ENCODE peak calls at places on chromosomes 16 and 17, in five cellular contexts. O is endothelial cell, W is Panc1, Q is adrenal gland, R is ascending aorta. Z is an unnamed sample.

GRCh38 chr17:15444805-15445204 is 22.6 kb downstream of the CDRT4 start:
- DNase-seq in O (peak), W (no peak), Q (no peak), R (no peak), Z (no peak)

GRCh38 chr17:49834118-49834743 is 13.6 kb downstream of the TAC4 start:
- DNase-seq in O (no peak), W (no peak), Q (no peak), R (no peak), Z (no peak)

GRCh38 chr16:75541236-75541635 is 5.3 kb upstream of the CHST5 start:
- DNase-seq in O (no peak), W (no peak), Q (no peak), R (no peak), Z (no peak)

GRCh38 chr17:9522074-9522473 is 53.5 kb downstream of the STX8 start:
- DNase-seq in O (peak), W (peak), Q (no peak), R (no peak), Z (peak)

GRCh38 chr16:73432794-73433455 is 385.0 kb upstream of the ZFHX3 start:
- DNase-seq in O (no peak), W (no peak), Q (no peak), R (no peak), Z (no peak)

GRCh38 chr17:49861150-49861884 is 13.4 kb upstream of the TAC4 start:
- DNase-seq in O (peak), W (no peak), Q (peak), R (no peak), Z (no peak)

GRCh38 chr17:54900457-54901229 is at the start of gene TOM1L1:
- DNase-seq in O (peak), W (no peak), Q (peak), R (peak), Z (no peak)

GRCh38 chr16:1552129-1552528 is 18.7 kb downstream of the TMEM204 start:
- DNase-seq in O (no peak), W (no peak), Q (no peak), R (no peak), Z (no peak)

GRCh38 chr17:38898812-38899348 is 26.5 kb upstream of the LASP1NB start:
- DNase-seq in O (no peak), W (no peak), Q (no peak), R (no peak), Z (no peak)

GRCh38 chr16:48156790-48157209 is 1.0 kb upstream of the ABCC12 start:
- DNase-seq in O (peak), W (no peak), Q (peak), R (peak), Z (peak)

GRCh38 chr17:76735006-76735405 is 2.1 kb downstream of the SRSF2 start:
- DNase-seq in O (no peak), W (no peak), Q (no peak), R (no peak), Z (no peak)

GRCh38 chr17:9917131-9917530 is 12.1 kb upstream of the RCVRN start:
- DNase-seq in O (no peak), W (no peak), Q (no peak), R (no peak), Z (no peak)

GRCh38 chr17:78316867-78317816 is 42.7 kb downstream of the SOCS3 start:
- DNase-seq in O (no peak), W (no peak), Q (no peak), R (no peak), Z (no peak)

GRCh38 chr16:24255446-24256352 is at the start of gene CACNG3:
- DNase-seq in O (peak), W (no peak), Q (peak), R (no peak), Z (no peak)

GRCh38 chr16:19696312-19696711 is 21.7 kb downstream of the KNOP1 start:
- DNase-seq in O (no peak), W (peak), Q (peak), R (peak), Z (peak)

GRCh38 chr17:74008196-74008595 is 195.3 kb upstream of the RPL38 start:
- DNase-seq in O (peak), W (no peak), Q (no peak), R (no peak), Z (no peak)

GRCh38 chr16:85449195-85449884 is 163.8 kb upstream of the GSE1 start:
- DNase-seq in O (no peak), W (no peak), Q (no peak), R (no peak), Z (no peak)

GRCh38 chr16:71537643-71538042 is 11.4 kb downstream of the CHST4 start:
- DNase-seq in O (peak), W (no peak), Q (peak), R (no peak), Z (no peak)

GRCh38 chr16:48538746-48539484 is 71.1 kb downstream of the N4BP1 start:
- DNase-seq in O (peak), W (no peak), Q (no peak), R (no peak), Z (no peak)

GRCh38 chr17:1724351-1724868 is at the start of gene WDR81:
- DNase-seq in O (peak), W (no peak), Q (peak), R (peak), Z (no peak)

GRCh38 chr16:27080870-27081269 is 14.1 kb downstream of the C16orf82 start:
- DNase-seq in O (no peak), W (no peak), Q (no peak), R (no peak), Z (no peak)

GRCh38 chr16:88390760-88391496 is 8.2 kb downstream of the ZNF469 start:
- DNase-seq in O (no peak), W (no peak), Q (no peak), R (no peak), Z (no peak)

GRCh38 chr17:34163681-34164080 is 91.4 kb upstream of the CCL2 start:
- DNase-seq in O (peak), W (no peak), Q (no peak), R (no peak), Z (no peak)

GRCh38 chr17:1898332-1898731 is 68.5 kb downstream of the RPA1 start:
- DNase-seq in O (no peak), W (no peak), Q (no peak), R (no peak), Z (no peak)

GRCh38 chr16:87461466-87461975 is 31.3 kb downstream of the ZCCHC14 start:
- DNase-seq in O (peak), W (peak), Q (peak), R (peak), Z (no peak)

GRCh38 chr17:68701046-68701445 is 99.9 kb upstream of the FAM20A start:
- DNase-seq in O (no peak), W (no peak), Q (no peak), R (no peak), Z (no peak)

GRCh38 chr17:3927628-3928010 is 11.4 kb upstream of the P2RX1 start:
- DNase-seq in O (no peak), W (no peak), Q (no peak), R (no peak), Z (no peak)

GRCh38 chr17:40952675-40953074 is 14.1 kb downstream of the KRT39 start:
- DNase-seq in O (no peak), W (no peak), Q (no peak), R (no peak), Z (peak)

GRCh38 chr17:31431098-31431794 is 39.8 kb downstream of the RAB11FIP4 start:
- DNase-seq in O (no peak), W (no peak), Q (no peak), R (no peak), Z (no peak)

GRCh38 chr16:48064971-48065370 is 90.8 kb downstream of the ABCC12 start:
- DNase-seq in O (no peak), W (no peak), Q (no peak), R (no peak), Z (no peak)

GRCh38 chr17:57467801-57468200 is 211.5 kb downstream of the MSI2 start:
- DNase-seq in O (no peak), W (no peak), Q (no peak), R (no peak), Z (no peak)

GRCh38 chr17:40515011-40515410 is 13.6 kb upstream of the TNS4 start:
- DNase-seq in O (no peak), W (no peak), Q (no peak), R (no peak), Z (no peak)

GRCh38 chr16:19748389-19749110 is 30.5 kb downstream of the IQCK start:
- DNase-seq in O (no peak), W (no peak), Q (no peak), R (no peak), Z (no peak)

GRCh38 chr17:2736956-2737355 is 12.5 kb downstream of the CCDC92B start:
- DNase-seq in O (no peak), W (no peak), Q (no peak), R (no peak), Z (no peak)

GRCh38 chr16:2512920-2513404 is 790 bp upstream of the ATP6V0C start:
- DNase-seq in O (no peak), W (no peak), Q (peak), R (no peak), Z (no peak)

GRCh38 chr17:55806745-55807466 is 56.1 kb downstream of the PCTP start:
- DNase-seq in O (no peak), W (no peak), Q (no peak), R (no peak), Z (no peak)

GRCh38 chr16:67928561-67929364 is 2.9 kb downstream of the CTRL start:
- DNase-seq in O (peak), W (peak), Q (peak), R (no peak), Z (no peak)

GRCh38 chr16:67928147-67928546 is 3.5 kb downstream of the CTRL start:
- DNase-seq in O (no peak), W (no peak), Q (no peak), R (no peak), Z (no peak)

GRCh38 chr16:67927131-67927941 is 4.3 kb downstream of the CTRL start:
- DNase-seq in O (no peak), W (no peak), Q (no peak), R (no peak), Z (no peak)

GRCh38 chr16:67924140-67924906 is 7.3 kb downstream of the CTRL start:
- DNase-seq in O (no peak), W (no peak), Q (no peak), R (no peak), Z (no peak)

GRCh38 chr16:67926181-67926742 is 5.4 kb downstream of the CTRL start:
- DNase-seq in O (no peak), W (no peak), Q (no peak), R (no peak), Z (no peak)
- TF ChIP-seq CTCF in O (no peak), W (no peak), Q (no peak), R (no peak), Z (peak)

GRCh38 chr17:81034779-81035388 is at the start of gene BAIAP2:
- DNase-seq in O (peak), W (no peak), Q (peak), R (peak), Z (peak)
- TF ChIP-seq CTCF in O (no peak), W (no peak), Q (no peak), R (no peak), Z (no peak)

DNA sequence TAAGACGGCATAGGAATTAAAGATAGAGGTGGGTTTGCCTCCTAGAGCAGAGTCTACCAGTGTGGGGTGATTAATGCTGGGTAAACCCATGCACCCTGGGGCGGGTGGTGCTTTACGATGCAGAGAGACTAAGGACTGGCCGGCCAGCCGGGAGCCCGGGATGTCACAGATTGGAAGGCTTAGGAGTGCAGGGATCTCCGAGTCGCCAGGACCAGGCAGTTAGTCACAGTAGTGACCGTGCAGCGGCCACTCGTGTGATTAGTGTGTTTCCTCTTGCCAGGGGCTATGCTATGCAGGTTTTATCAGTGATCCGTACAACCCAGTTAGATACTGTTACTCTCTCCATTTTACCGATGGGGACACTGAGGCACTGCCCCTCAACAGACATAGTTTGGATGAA is 10.4 kb downstream of the CMIP start:
- DNase-seq in O (no peak), W (no peak), Q (no peak), R (no peak), Z (no peak)
- TF ChIP-seq CTCF in O (no peak), W (no peak), Q (no peak), R (no peak), Z (no peak)

GRCh38 chr17:66787914-66788313 is 47.0 kb upstream of the CACNG5 start:
- DNase-seq in O (no peak), W (no peak), Q (no peak), R (no peak), Z (no peak)

GRCh38 chr17:66789961-66790421 is 44.9 kb upstream of the CACNG5 start:
- DNase-seq in O (no peak), W (no peak), Q (no peak), R (no peak), Z (no peak)

GRCh38 chr17:66791337-66791736 is 43.6 kb upstream of the CACNG5 start:
- DNase-seq in O (no peak), W (no peak), Q (peak), R (no peak), Z (no peak)

GRCh38 chr17:66789093-66789492 is 45.8 kb upstream of the CACNG5 start:
- DNase-seq in O (no peak), W (no peak), Q (no peak), R (no peak), Z (no peak)

DNA sequence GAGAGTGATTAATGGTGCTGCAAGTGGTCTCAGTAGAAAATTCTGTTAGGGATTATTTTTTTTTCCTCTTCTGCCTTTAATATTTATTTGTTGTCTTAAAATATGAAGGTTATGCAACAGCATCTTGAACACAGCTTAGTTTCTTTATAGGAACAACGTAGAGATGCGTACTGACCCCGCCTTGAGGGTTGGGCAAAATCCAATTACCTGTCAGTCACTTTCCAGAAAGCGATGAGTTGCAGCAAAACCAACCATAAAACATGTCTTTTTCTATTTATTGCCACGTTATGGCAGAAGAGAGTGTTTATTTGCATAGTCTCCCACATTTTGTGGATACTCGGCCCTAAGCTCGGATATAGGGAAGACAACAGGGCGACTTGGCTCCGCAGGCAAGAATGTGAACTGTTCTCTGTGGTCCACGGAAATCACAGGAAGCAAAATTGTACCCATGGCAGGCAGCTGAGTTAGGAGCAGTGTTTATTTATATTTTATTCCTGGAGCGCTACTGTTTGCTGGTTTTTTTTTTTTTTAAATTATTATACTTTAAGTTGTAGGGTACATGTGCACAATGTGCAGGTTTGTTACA is 44.3 kb upstream of the CACNG5 start:
- DNase-seq in O (no peak), W (no peak), Q (no peak), R (no peak), Z (no peak)
- TF ChIP-seq CTCF in O (no peak), W (no peak), Q (no peak), R (no peak), Z (no peak)

GRCh38 chr17:67663445-67663844 is 54.3 kb upstream of the NOL11 start:
- DNase-seq in O (no peak), W (no peak), Q (no peak), R (no peak), Z (no peak)
- TF ChIP-seq CTCF in O (no peak), W (no peak), Q (no peak), R (no peak), Z (no peak)

Z was measured in HFF-Myc.